ENCODE peak calls at places on chromosomes 1 and 21, in six cellular contexts. G is GOT3; F is stimulated activated CD4-positive, alpha-beta T cell treated with anti-CD3 and anti-CD28 coated beads, Interleukin-4, amount 100 ng/mL, for 24 hours; A is Peyer's patch; E is T1000; T is IMR-90. M is an unnamed sample.

GRCh38 chr1:147337040-147337439 is 94.6 kb downstream of the CHD1L start:
- DNase-seq in F (no peak), T (no peak), E (no peak), G (no peak), A (no peak), M (no peak)

GRCh38 chr1:207944571-207944970 is 33.6 kb upstream of the CD34 start:
- DNase-seq in G (no peak), T (peak), E (no peak), F (no peak), A (no peak), M (no peak)

GRCh38 chr1:248873993-248874671 is 15.2 kb upstream of the ZNF692 start:
- DNase-seq in E (peak), T (no peak), G (peak), A (peak), F (peak), M (peak)

GRCh38 chr1:230501845-230502244 is 75.7 kb upstream of the PGBD5 start:
- DNase-seq in E (no peak), T (no peak), F (no peak), A (no peak), G (no peak), M (no peak)

GRCh38 chr21:14121719-14122118 is 89.0 kb downstream of the LIPI start:
- DNase-seq in F (no peak), T (no peak), A (no peak), G (no peak), E (no peak), M (no peak)

GRCh38 chr1:219123041-219123440 is 50.6 kb upstream of the LYPLAL1 start:
- DNase-seq in G (no peak), T (peak), F (no peak), A (no peak), E (no peak), M (peak)

GRCh38 chr1:181101581-181102226 is 13.2 kb downstream of the IER5 start:
- DNase-seq in G (no peak), F (no peak), T (peak), E (no peak), A (no peak), M (no peak)

GRCh38 chr1:54600947-54601725 is 22.2 kb downstream of the FAM151A start:
- DNase-seq in E (no peak), T (no peak), G (no peak), F (no peak), A (no peak), M (no peak)

GRCh38 chr1:167774710-167775109 is 52.9 kb downstream of the MPZL1 start:
- DNase-seq in A (no peak), G (no peak), F (no peak), T (peak), E (no peak), M (no peak)

M was measured in tibial artery.